ENCODE peak calls at places on chromosomes 3 and 15, in seven cellular contexts. One of them, this sample, is unnamed.

GRCh38 chr3:77795013-77795412 is 755.1 kb downstream of the ROBO2 start:
- DNase-seq in K562: no peak
- DNase-seq in H1: peak; percentile 57
- DNase-seq in GM12891: no peak
- DNase-seq in spleen: no peak
- DNase-seq in HL-60: no peak
- DNase-seq in stomach: peak; percentile 28
- DNase-seq in this sample: no peak

GRCh38 chr15:73678498-73678897 is 5.7 kb upstream of the CD276 start:
- DNase-seq in stomach: no peak
- DNase-seq in spleen: no peak
- DNase-seq in GM12891: no peak
- DNase-seq in HL-60: no peak
- DNase-seq in H1: no peak
- DNase-seq in K562: no peak
- DNase-seq in this sample: no peak

GRCh38 chr15:91849180-91849579 is 4.3 kb upstream of the SLCO3A1 start:
- DNase-seq in H1: no peak
- DNase-seq in stomach: no peak
- DNase-seq in GM12891: no peak
- DNase-seq in spleen: no peak
- DNase-seq in K562: no peak
- DNase-seq in HL-60: no peak
- DNase-seq in this sample: no peak

GRCh38 chr3:125374501-125374995 is 577 bp downstream of the ZNF148 start:
- DNase-seq in GM12891: peak; percentile 51
- DNase-seq in stomach: peak; percentile 30
- DNase-seq in spleen: no peak
- DNase-seq in HL-60: peak; percentile 28
- DNase-seq in K562: peak; percentile 48
- DNase-seq in H1: no peak
- DNase-seq in this sample: no peak

GRCh38 chr15:62087671-62088360 is 21.0 kb downstream of the C2CD4A start:
- DNase-seq in K562: no peak
- DNase-seq in stomach: no peak
- DNase-seq in GM12891: no peak
- DNase-seq in HL-60: no peak
- DNase-seq in H1: no peak
- DNase-seq in spleen: no peak
- DNase-seq in this sample: no peak

GRCh38 chr3:138946554-138947302 is at the start of the genes FOXL2 and FOXL2NB:
- DNase-seq in HL-60: no peak
- DNase-seq in stomach: no peak
- DNase-seq in GM12891: no peak
- DNase-seq in K562: peak; percentile 95
- DNase-seq in H1: no peak
- DNase-seq in spleen: peak; percentile 81
- DNase-seq in this sample: no peak

GRCh38 chr3:101216710-101217457 is 103.5 kb downstream of the IMPG2 start:
- DNase-seq in H1: no peak
- DNase-seq in HL-60: peak; percentile 34
- DNase-seq in stomach: no peak
- DNase-seq in GM12891: no peak
- DNase-seq in spleen: no peak
- DNase-seq in K562: no peak
- DNase-seq in this sample: no peak

GRCh38 chr3:123540285-123540684 is 44.6 kb downstream of the HACD2 start:
- DNase-seq in stomach: no peak
- DNase-seq in GM12891: no peak
- DNase-seq in K562: no peak
- DNase-seq in HL-60: no peak
- DNase-seq in spleen: no peak
- DNase-seq in H1: no peak
- DNase-seq in this sample: no peak

GRCh38 chr15:42056934-42057743 is 36.3 kb upstream of the PLA2G4E start:
- DNase-seq in K562: peak; percentile 67
- DNase-seq in spleen: peak; percentile 84
- DNase-seq in HL-60: peak; percentile 77
- DNase-seq in GM12891: peak; percentile 45
- DNase-seq in H1: peak; percentile 77
- DNase-seq in stomach: peak; percentile 84
- DNase-seq in this sample: peak; percentile 82

GRCh38 chr3:10423171-10423882 is 82.1 kb downstream of the ATP2B2 start:
- DNase-seq in spleen: no peak
- DNase-seq in GM12891: no peak
- DNase-seq in stomach: no peak
- DNase-seq in HL-60: no peak
- DNase-seq in K562: peak; percentile 8
- DNase-seq in H1: no peak
- DNase-seq in this sample: no peak

GRCh38 chr15:33309602-33310276 is 1.0 kb upstream of the RYR3 start:
- DNase-seq in stomach: no peak
- DNase-seq in GM12891: no peak
- DNase-seq in spleen: no peak
- DNase-seq in H1: no peak
- DNase-seq in HL-60: peak; percentile 5
- DNase-seq in K562: peak; percentile 17
- DNase-seq in this sample: no peak

GRCh38 chr15:91491131-91491950 is 362.2 kb upstream of the SLCO3A1 start:
- DNase-seq in K562: peak; percentile 23
- DNase-seq in spleen: no peak
- DNase-seq in stomach: no peak
- DNase-seq in GM12891: no peak
- DNase-seq in HL-60: peak; percentile 16
- DNase-seq in H1: no peak
- DNase-seq in this sample: no peak

GRCh38 chr15:68560501-68561113 is 18.2 kb upstream of the CORO2B start:
- DNase-seq in H1: no peak
- DNase-seq in K562: no peak
- DNase-seq in GM12891: no peak
- DNase-seq in spleen: peak; percentile 67
- DNase-seq in stomach: no peak
- DNase-seq in HL-60: no peak
- DNase-seq in this sample: no peak

GRCh38 chr15:62712455-62712839 is 330.1 kb upstream of the TPM1 start:
- DNase-seq in stomach: no peak
- DNase-seq in HL-60: no peak
- DNase-seq in K562: no peak
- DNase-seq in GM12891: no peak
- DNase-seq in spleen: no peak
- DNase-seq in H1: no peak
- DNase-seq in this sample: no peak

GRCh38 chr3:70824785-70825184 is 512.3 kb upstream of the MDFIC2 start:
- DNase-seq in HL-60: no peak
- DNase-seq in H1: no peak
- DNase-seq in spleen: no peak
- DNase-seq in stomach: no peak
- DNase-seq in GM12891: no peak
- DNase-seq in K562: no peak
- DNase-seq in this sample: no peak

GRCh38 chr3:194586839-194587238 is 46.4 kb downstream of the TMEM44 start:
- DNase-seq in spleen: no peak
- DNase-seq in HL-60: no peak
- DNase-seq in stomach: no peak
- DNase-seq in K562: no peak
- DNase-seq in H1: no peak
- DNase-seq in GM12891: no peak
- DNase-seq in this sample: no peak

GRCh38 chr15:68618339-68619302 is 39.8 kb downstream of the CORO2B start:
- DNase-seq in stomach: no peak
- DNase-seq in HL-60: peak; percentile 18
- DNase-seq in H1: no peak
- DNase-seq in K562: no peak
- DNase-seq in GM12891: no peak
- DNase-seq in spleen: no peak
- DNase-seq in this sample: no peak

GRCh38 chr15:74867562-74868458 is 5.4 kb downstream of the SCAMP2 start:
- DNase-seq in stomach: peak; percentile 52
- DNase-seq in H1: no peak
- DNase-seq in HL-60: peak; percentile 91
- DNase-seq in spleen: no peak
- DNase-seq in K562: no peak
- DNase-seq in GM12891: no peak
- DNase-seq in this sample: no peak

GRCh38 chr15:74870496-74871213 is 2.5 kb downstream of the SCAMP2 start:
- DNase-seq in HL-60: no peak
- DNase-seq in GM12891: no peak
- DNase-seq in stomach: no peak
- DNase-seq in spleen: no peak
- DNase-seq in H1: no peak
- DNase-seq in K562: no peak
- DNase-seq in this sample: no peak

GRCh38 chr15:74869372-74869725 is 3.8 kb downstream of the SCAMP2 start:
- DNase-seq in stomach: no peak
- DNase-seq in H1: no peak
- DNase-seq in K562: no peak
- DNase-seq in spleen: no peak
- DNase-seq in GM12891: no peak
- DNase-seq in HL-60: no peak
- DNase-seq in this sample: no peak

GRCh38 chr15:74872702-74873035 is 496 bp downstream of the SCAMP2 start:
- DNase-seq in K562: no peak
- DNase-seq in stomach: no peak
- DNase-seq in spleen: no peak
- DNase-seq in GM12891: no peak
- DNase-seq in HL-60: no peak
- DNase-seq in H1: no peak
- DNase-seq in this sample: no peak

GRCh38 chr15:74869726-74870407 is 3.3 kb downstream of the SCAMP2 start:
- DNase-seq in HL-60: peak; percentile 96
- DNase-seq in K562: peak; percentile 34
- DNase-seq in GM12891: peak; percentile 65
- DNase-seq in H1: no peak
- DNase-seq in spleen: peak; percentile 87
- DNase-seq in stomach: peak; percentile 62
- DNase-seq in this sample: no peak
- TF ChIP-seq POLR2AphosphoS5 in HL-60: peak; percentile 98
- TF ChIP-seq POLR2AphosphoS5 in K562: no peak
- TF ChIP-seq POLR2AphosphoS5 in GM12891: peak; percentile 56
- TF ChIP-seq POLR2AphosphoS5 in H1: no peak
- TF ChIP-seq POLR2AphosphoS5 in spleen: peak; percentile 79
- TF ChIP-seq POLR2AphosphoS5 in stomach: no peak
- TF ChIP-seq POLR2AphosphoS5 in this sample: no peak

DNA sequence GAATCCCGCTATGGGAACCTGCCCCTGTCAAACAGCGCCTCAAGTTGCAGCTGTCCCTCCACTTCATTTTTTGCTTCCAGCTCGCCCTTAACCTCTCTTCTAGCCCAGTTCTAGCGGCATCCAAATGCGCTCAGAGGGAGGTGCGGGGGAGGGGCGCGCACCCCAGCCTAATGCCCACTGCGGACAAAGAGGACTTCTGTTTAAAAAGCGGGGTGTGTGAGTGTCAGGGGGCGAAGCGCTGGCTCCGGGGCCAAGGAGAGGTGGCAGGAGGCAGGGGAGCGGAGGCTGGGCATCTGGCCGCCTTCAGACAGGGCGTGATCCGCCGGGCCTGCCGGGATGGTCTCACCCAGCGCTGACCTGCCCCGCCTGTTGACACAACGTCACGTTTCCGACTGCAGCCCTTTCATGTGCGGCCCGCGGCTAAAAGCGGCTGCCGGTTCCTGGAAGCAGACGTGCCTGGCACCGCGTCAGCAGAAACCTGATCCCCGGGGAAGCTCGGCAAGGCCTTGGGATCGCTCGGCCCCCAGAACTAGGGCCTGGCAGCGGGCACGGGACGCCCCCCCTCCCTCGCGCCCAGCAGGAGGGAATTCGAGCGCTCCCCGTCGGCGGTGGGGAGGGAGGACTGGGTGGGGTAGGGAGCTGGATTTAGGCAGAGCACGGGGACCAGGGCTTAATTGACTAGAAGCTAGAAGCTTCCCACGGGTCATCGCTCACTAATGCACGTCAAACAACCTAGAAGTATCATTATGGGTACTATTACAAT is 7.6 kb downstream of the BHLHE40 start:
- DNase-seq in H1: peak; percentile 85
- DNase-seq in stomach: peak; percentile 98
- DNase-seq in K562: peak; percentile 97
- DNase-seq in GM12891: peak; percentile 48
- DNase-seq in spleen: peak; percentile 97
- DNase-seq in HL-60: peak; percentile 57
- DNase-seq in this sample: peak; percentile 96
- TF ChIP-seq POLR2AphosphoS5 in H1: peak; percentile 42
- TF ChIP-seq POLR2AphosphoS5 in stomach: peak; percentile 99
- TF ChIP-seq POLR2AphosphoS5 in K562: peak; percentile 45
- TF ChIP-seq POLR2AphosphoS5 in GM12891: peak; percentile 24
- TF ChIP-seq POLR2AphosphoS5 in spleen: peak; percentile 96
- TF ChIP-seq POLR2AphosphoS5 in HL-60: no peak
- TF ChIP-seq POLR2AphosphoS5 in this sample: peak; percentile 99

DNA sequence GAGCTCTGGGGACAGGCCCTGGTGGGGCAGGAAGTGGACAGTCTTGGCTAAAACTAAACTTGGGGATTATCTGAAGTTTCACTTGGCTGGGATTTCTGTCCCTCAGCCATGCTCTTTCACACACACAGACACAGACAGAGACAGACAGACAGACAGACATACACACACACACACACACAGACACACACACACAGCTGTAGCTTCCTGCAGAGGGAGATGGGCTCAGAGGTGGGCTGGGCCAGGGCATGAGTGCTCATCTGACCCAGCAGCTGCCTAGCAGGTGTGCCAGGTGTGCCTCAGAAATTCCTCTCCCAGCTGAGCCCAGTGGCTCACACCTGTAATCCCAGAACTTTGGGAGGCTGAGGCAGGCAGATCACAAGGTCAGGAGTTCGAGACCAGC is 3.3 kb downstream of the RHOV start:
- DNase-seq in stomach: no peak
- DNase-seq in GM12891: no peak
- DNase-seq in K562: no peak
- DNase-seq in spleen: no peak
- DNase-seq in HL-60: no peak
- DNase-seq in H1: no peak
- DNase-seq in this sample: no peak
- TF ChIP-seq POLR2AphosphoS5 in stomach: no peak
- TF ChIP-seq POLR2AphosphoS5 in GM12891: no peak
- TF ChIP-seq POLR2AphosphoS5 in K562: no peak
- TF ChIP-seq POLR2AphosphoS5 in spleen: no peak
- TF ChIP-seq POLR2AphosphoS5 in HL-60: no peak
- TF ChIP-seq POLR2AphosphoS5 in H1: no peak
- TF ChIP-seq POLR2AphosphoS5 in this sample: no peak

GRCh38 chr3:45552773-45553371 is 41.7 kb upstream of the LIMD1 start:
- DNase-seq in stomach: no peak
- DNase-seq in K562: no peak
- DNase-seq in HL-60: no peak
- DNase-seq in spleen: no peak
- DNase-seq in GM12891: no peak
- DNase-seq in H1: no peak
- DNase-seq in this sample: no peak

GRCh38 chr3:45553469-45553974 is 41.0 kb upstream of the LIMD1 start:
- DNase-seq in stomach: peak; percentile 49
- DNase-seq in K562: peak; percentile 47
- DNase-seq in H1: no peak
- DNase-seq in spleen: no peak
- DNase-seq in HL-60: peak; percentile 65
- DNase-seq in GM12891: peak; percentile 41
- DNase-seq in this sample: no peak

GRCh38 chr3:45555154-45555591 is 39.4 kb upstream of the LIMD1 start:
- DNase-seq in GM12891: no peak
- DNase-seq in H1: no peak
- DNase-seq in K562: no peak
- DNase-seq in stomach: no peak
- DNase-seq in HL-60: no peak
- DNase-seq in spleen: no peak
- DNase-seq in this sample: no peak

GRCh38 chr3:45555666-45556065 is 38.9 kb upstream of the LIMD1 start:
- DNase-seq in spleen: no peak
- DNase-seq in HL-60: no peak
- DNase-seq in GM12891: no peak
- DNase-seq in K562: no peak
- DNase-seq in H1: no peak
- DNase-seq in stomach: no peak
- DNase-seq in this sample: no peak

GRCh38 chr3:45554001-45554691 is 40.4 kb upstream of the LIMD1 start:
- DNase-seq in GM12891: no peak
- DNase-seq in spleen: peak; percentile 85
- DNase-seq in HL-60: peak; percentile 69
- DNase-seq in H1: no peak
- DNase-seq in K562: peak; percentile 71
- DNase-seq in stomach: peak; percentile 31
- DNase-seq in this sample: no peak
- TF ChIP-seq POLR2AphosphoS5 in GM12891: no peak
- TF ChIP-seq POLR2AphosphoS5 in spleen: peak; percentile 54
- TF ChIP-seq POLR2AphosphoS5 in HL-60: peak; percentile 81
- TF ChIP-seq POLR2AphosphoS5 in H1: no peak
- TF ChIP-seq POLR2AphosphoS5 in K562: no peak
- TF ChIP-seq POLR2AphosphoS5 in stomach: no peak
- TF ChIP-seq POLR2AphosphoS5 in this sample: no peak